ENCODE peak calls at places on chromosomes 7 and 10, in four cellular contexts. Y is Calu3, N is EL, F is NCI-H2081. G is an unnamed sample.

GRCh38 chr7:115679976-115680375 is 350.6 kb downstream of the TFEC start:
- DNase-seq in N (peak), F (no peak), Y (peak), G (no peak)

GRCh38 chr10:99676895-99677294 is 17.6 kb downstream of the ENTPD7 start:
- DNase-seq in F (no peak), Y (no peak), N (no peak), G (no peak)

GRCh38 chr10:114603943-114604342 is 54.1 kb downstream of the ABLIM1 start:
- DNase-seq in F (no peak), Y (no peak), N (no peak), G (no peak)

GRCh38 chr7:154910977-154911376 is 91.9 kb downstream of the PAXIP1 start:
- DNase-seq in Y (no peak), F (no peak), N (no peak), G (no peak)

GRCh38 chr7:77467453-77467852 is 51.3 kb upstream of the GSAP start:
- DNase-seq in F (no peak), N (no peak), Y (no peak), G (no peak)

GRCh38 chr10:31134303-31134928 is 102.8 kb upstream of the ZNF438 start:
- DNase-seq in Y (peak), F (peak), N (peak), G (no peak)

GRCh38 chr7:101792051-101792651 is 25.3 kb upstream of the CUX1 start:
- DNase-seq in N (peak), F (no peak), Y (no peak), G (peak)

GRCh38 chr7:84746347-84746746 is 440.5 kb downstream of the SEMA3D start:
- DNase-seq in F (no peak), N (no peak), Y (no peak), G (no peak)

GRCh38 chr10:125883198-125883597 is 2.1 kb upstream of the DHX32 start:
- DNase-seq in F (no peak), Y (no peak), N (no peak), G (no peak)

GRCh38 chr10:64091889-64092288 is 570.7 kb downstream of the REEP3 start:
- DNase-seq in F (no peak), N (no peak), Y (peak), G (no peak)

GRCh38 chr10:12508165-12508564 is 158.8 kb downstream of the CAMK1D start:
- DNase-seq in F (no peak), Y (no peak), N (no peak), G (no peak)

GRCh38 chr10:118952493-118953295 is 76.8 kb upstream of the NANOS1 start:
- DNase-seq in Y (no peak), N (no peak), F (no peak), G (no peak)

GRCh38 chr7:78714302-78714857 is 739.1 kb downstream of the MAGI2 start:
- DNase-seq in Y (no peak), N (no peak), F (no peak), G (no peak)

GRCh38 chr7:41810258-41810576 is 107.3 kb upstream of the INHBA start:
- DNase-seq in Y (no peak), N (no peak), F (no peak), G (no peak)

GRCh38 chr7:129122751-129123516 is 21.6 kb upstream of the TSPAN33 start:
- DNase-seq in N (no peak), F (no peak), Y (no peak), G (no peak)

GRCh38 chr7:13822678-13823077 is 166.8 kb downstream of the ETV1 start:
- DNase-seq in N (no peak), Y (peak), F (no peak), G (no peak)

GRCh38 chr7:24401628-24402593 is 117.9 kb downstream of the NPY start:
- DNase-seq in F (peak), Y (no peak), N (peak), G (no peak)

GRCh38 chr10:4450981-4451501 is 375.0 kb upstream of the AKR1E2 start:
- DNase-seq in Y (no peak), N (peak), F (no peak), G (no peak)

GRCh38 chr10:70896551-70896950 is 8.2 kb upstream of the PCBD1 start:
- DNase-seq in F (no peak), N (no peak), Y (no peak), G (no peak)

GRCh38 chr7:101691822-101692384 is 62.8 kb upstream of the MYL10 start:
- DNase-seq in F (no peak), Y (peak), N (no peak), G (no peak)

GRCh38 chr7:1238363-1239331 is 6.0 kb downstream of the UNCX start:
- DNase-seq in Y (no peak), N (no peak), F (no peak), G (no peak)

GRCh38 chr7:25669954-25670841 is 441.9 kb upstream of the NPVF start:
- DNase-seq in Y (no peak), F (no peak), N (no peak), G (no peak)

GRCh38 chr10:100109670-100110069 is 28.0 kb upstream of the CPN1 start:
- DNase-seq in Y (no peak), N (no peak), F (no peak), G (no peak)

GRCh38 chr10:59854571-59854970 is 51.8 kb downstream of the CCDC6 start:
- DNase-seq in F (no peak), N (no peak), Y (no peak), G (no peak)

GRCh38 chr10:42973870-42974692 is 102.8 kb upstream of the RET start:
- DNase-seq in Y (no peak), F (no peak), N (no peak), G (no peak)

GRCh38 chr10:87916515-87916914 is 53.1 kb downstream of the PTEN start:
- DNase-seq in F (no peak), N (no peak), Y (no peak), G (no peak)

GRCh38 chr10:87861566-87861952 is 1.8 kb downstream of the KLLN start:
- DNase-seq in N (peak), F (no peak), Y (peak), G (no peak)

GRCh38 chr7:82172017-82172416 is 271.6 kb downstream of the CACNA2D1 start:
- DNase-seq in N (no peak), Y (no peak), F (no peak), G (no peak)

GRCh38 chr7:16954326-16954725 is 72.5 kb upstream of the AGR3 start:
- DNase-seq in N (no peak), F (no peak), Y (no peak), G (no peak)